ENCODE peak calls at places on chromosomes 6 and 20, in five cellular contexts. Q is astrocyte of the spinal cord; E is posterior cingulate gyrus; D is AG04449; I is activated naive CD4-positive, alpha-beta T cell treated with anti-CD3 and anti-CD28 coated beads, Interleukin-2, amount 50 U/mL, for 72 hours. O is an unnamed sample.
A peak's percentile ranks its signal among the peaks of the same experiment; 100 is the strongest.

GRCh38 chr6:156190270-156190669 is 586.9 kb upstream of the ARID1B start:
- DNase-seq in I (no peak), D (no peak), E (no peak), Q (no peak), O (no peak)

GRCh38 chr6:12709116-12709515 is 7.5 kb upstream of the PHACTR1 start:
- DNase-seq in E (no peak), D (peak; percentile 26), I (no peak), Q (peak; percentile 48), O (no peak)

GRCh38 chr6:4036581-4036980 is 42.4 kb downstream of the FAM217A start:
- DNase-seq in D (no peak), Q (no peak), I (no peak), E (no peak), O (no peak)

GRCh38 chr6:141041596-141042087 is 1091.1 kb upstream of the GJE1 start:
- DNase-seq in E (no peak), D (no peak), I (no peak), Q (no peak), O (no peak)

GRCh38 chr20:49482621-49483017 is at the start of gene KCNB1:
- DNase-seq in D (no peak), I (peak; percentile 48), Q (peak; percentile 32), E (peak; percentile 29), O (no peak)

GRCh38 chr6:21357262-21357661 is 236.3 kb upstream of the SOX4 start:
- DNase-seq in Q (no peak), E (no peak), I (no peak), D (no peak), O (no peak)

GRCh38 chr6:14584450-14584849 is 466.9 kb downstream of the CD83 start:
- DNase-seq in D (no peak), Q (no peak), E (no peak), I (no peak), O (no peak)

GRCh38 chr20:3927486-3928291 is 38.5 kb downstream of the PANK2 start:
- DNase-seq in D (no peak), Q (no peak), E (no peak), I (no peak), O (no peak)

GRCh38 chr6:108947114-108947854 is 99.1 kb downstream of the ARMC2 start:
- DNase-seq in D (peak; percentile 24), E (no peak), Q (peak; percentile 83), I (no peak), O (no peak)

GRCh38 chr6:25360611-25361010 is 81.4 kb downstream of the CARMIL1 start:
- DNase-seq in I (no peak), E (no peak), Q (peak; percentile 5), D (peak; percentile 52), O (no peak)

GRCh38 chr6:14031516-14031915 is 86.1 kb upstream of the CD83 start:
- DNase-seq in Q (no peak), I (no peak), E (no peak), D (no peak), O (no peak)

GRCh38 chr6:134464690-134465411 is 146.9 kb upstream of the SGK1 start:
- DNase-seq in E (no peak), I (no peak), D (no peak), Q (peak; percentile 90), O (no peak)

GRCh38 chr6:169167581-169168301 is 85.9 kb downstream of the THBS2 start:
- DNase-seq in I (no peak), Q (peak; percentile 88), D (peak; percentile 71), E (no peak), O (peak; percentile 82)

GRCh38 chr20:49593441-49594142 is 25.7 kb upstream of the PTGIS start:
- DNase-seq in D (no peak), I (peak; percentile 36), E (no peak), Q (no peak), O (no peak)

GRCh38 chr6:131167773-131168172 is 32.5 kb downstream of the AKAP7 start:
- DNase-seq in E (no peak), D (no peak), Q (peak; percentile 9), I (no peak), O (no peak)

GRCh38 chr6:23003671-23004598 is 434.6 kb downstream of the HDGFL1 start:
- DNase-seq in E (peak; percentile 19), I (no peak), Q (peak; percentile 27), D (peak; percentile 64), O (no peak)

GRCh38 chr6:135901776-135902524 is 50.4 kb downstream of the PDE7B start:
- DNase-seq in D (no peak), Q (peak; percentile 91), E (peak; percentile 28), I (no peak), O (no peak)

GRCh38 chr6:157442296-157442695 is 61.3 kb downstream of the ZDHHC14 start:
- DNase-seq in E (no peak), Q (peak; percentile 72), I (no peak), D (no peak), O (no peak)

O was measured in vagina.